ENCODE peak calls at places on chromosomes 6 and 20, in five cellular contexts. Y is spleen, Q is GM12878, R is Peyer's patch, A is suprapubic skin. C is an unnamed sample.

GRCh38 chr6:95321106-95321505 is 256.2 kb upstream of the MANEA start:
- DNase-seq in Y (no peak), A (no peak), Q (no peak), R (no peak), C (no peak)

GRCh38 chr6:85354761-85355618 is 94.9 kb upstream of the NT5E start:
- DNase-seq in Y (peak), A (peak), Q (peak), R (peak), C (peak)

GRCh38 chr6:135438907-135439535 is 58.5 kb downstream of the AHI1 start:
- DNase-seq in Q (peak), A (no peak), R (no peak), Y (no peak), C (no peak)

GRCh38 chr20:4817230-4817671 is 95.5 kb downstream of the PRND start:
- DNase-seq in Y (no peak), A (no peak), Q (no peak), R (no peak), C (no peak)

GRCh38 chr6:148069256-148069655 is 273.4 kb upstream of the SASH1 start:
- DNase-seq in R (no peak), Q (no peak), A (no peak), Y (no peak), C (no peak)

GRCh38 chr6:104642871-104643270 is 216.8 kb downstream of the HACE1 start:
- DNase-seq in A (no peak), R (no peak), Q (no peak), Y (no peak), C (no peak)

GRCh38 chr6:53464942-53465460 is 79.9 kb downstream of the GCLC start:
- DNase-seq in A (no peak), R (no peak), Y (no peak), Q (no peak), C (no peak)

GRCh38 chr20:42277203-42277602 is 659.0 kb upstream of the CHD6 start:
- DNase-seq in Q (no peak), A (no peak), R (no peak), Y (no peak), C (no peak)

GRCh38 chr6:82015043-82015442 is 232.5 kb downstream of the IBTK start:
- DNase-seq in Y (no peak), Q (no peak), A (no peak), R (no peak), C (no peak)

GRCh38 chr20:40741507-40742106 is 52.6 kb upstream of the MAFB start:
- DNase-seq in A (no peak), R (no peak), Y (no peak), Q (no peak), C (peak)

GRCh38 chr20:59603727-59604608 is at the start of gene PHACTR3:
- DNase-seq in Q (no peak), Y (no peak), A (no peak), R (no peak), C (no peak)

GRCh38 chr6:108260126-108260808 is 573 bp downstream of the SNX3 start:
- DNase-seq in Y (peak), Q (peak), R (peak), A (no peak), C (peak)

GRCh38 chr6:110537208-110538123 is 61.1 kb upstream of the SLC22A16 start:
- DNase-seq in Y (no peak), A (no peak), Q (no peak), R (no peak), C (no peak)

GRCh38 chr6:31836036-31836675 is 8.6 kb downstream of the HSPA1B start:
- DNase-seq in Q (no peak), R (no peak), Y (peak), A (no peak), C (no peak)

GRCh38 chr20:46739441-46740213 is 30.2 kb downstream of the SLC2A10 start:
- DNase-seq in Y (no peak), A (no peak), Q (no peak), R (no peak), C (no peak)

GRCh38 chr6:139881251-139881650 is 506.8 kb upstream of the CITED2 start:
- DNase-seq in Q (no peak), Y (no peak), R (no peak), A (no peak), C (no peak)

GRCh38 chr6:37507690-37508421 is 8.2 kb upstream of the CCDC167 start:
- DNase-seq in A (no peak), R (no peak), Y (peak), Q (no peak), C (no peak)

GRCh38 chr20:49982346-49983122 is at the start of gene SNAI1:
- DNase-seq in Q (peak), Y (peak), R (peak), A (peak), C (peak)

GRCh38 chr20:47280228-47280627 is 76.3 kb downstream of the ZMYND8 start:
- DNase-seq in Y (no peak), Q (no peak), A (no peak), R (no peak), C (no peak)

GRCh38 chr20:49432562-49432961 is 49.9 kb downstream of the KCNB1 start:
- DNase-seq in Q (no peak), R (no peak), A (no peak), Y (no peak), C (no peak)

GRCh38 chr6:116511424-116512131 is at the start of gene CALHM5:
- DNase-seq in R (no peak), Q (no peak), A (no peak), Y (no peak), C (peak)

GRCh38 chr6:38262609-38263008 is 377.1 kb downstream of the BTBD9 start:
- DNase-seq in R (no peak), Q (no peak), Y (no peak), A (no peak), C (no peak)

GRCh38 chr6:118509009-118509617 is 39.0 kb upstream of the PLN start:
- DNase-seq in Q (no peak), R (no peak), Y (no peak), A (no peak), C (no peak)

GRCh38 chr6:134840086-134840485 is 109.8 kb downstream of the ALDH8A1 start:
- DNase-seq in R (no peak), Q (no peak), Y (no peak), A (no peak), C (no peak)

GRCh38 chr6:97038437-97038836 is 113.9 kb downstream of the KLHL32 start:
- DNase-seq in A (no peak), Y (no peak), R (no peak), Q (no peak), C (no peak)

GRCh38 chr20:13458860-13459451 is 179.8 kb downstream of the TASP1 start:
- DNase-seq in R (no peak), Y (no peak), A (no peak), Q (no peak), C (no peak)

GRCh38 chr6:21595951-21596378 is 2.4 kb downstream of the SOX4 start:
- DNase-seq in R (no peak), Q (no peak), Y (no peak), A (no peak), C (no peak)

GRCh38 chr6:43873806-43874714 is 104.0 kb downstream of the VEGFA start:
- DNase-seq in Q (no peak), A (no peak), Y (no peak), R (no peak), C (no peak)

GRCh38 chr6:112016335-112016734 is 37.6 kb upstream of the CCN6 start:
- DNase-seq in Y (no peak), Q (no peak), A (no peak), R (no peak), C (no peak)

GRCh38 chr6:30158475-30159025 is 2.5 kb downstream of the TRIM10 start:
- DNase-seq in Y (no peak), Q (no peak), R (no peak), A (no peak), C (no peak)

GRCh38 chr6:71288228-71289038 is at the start of gene OGFRL1:
- DNase-seq in R (peak), Q (no peak), A (peak), Y (peak), C (peak)

GRCh38 chr20:21206571-21206970 is 80.7 kb downstream of the KIZ start:
- DNase-seq in R (no peak), Q (no peak), Y (no peak), A (no peak), C (no peak)

GRCh38 chr6:167764215-167764614 is 62.5 kb upstream of the AFDN start:
- DNase-seq in Q (no peak), R (no peak), Y (peak), A (peak), C (no peak)

GRCh38 chr6:163460307-163460782 is 45.8 kb downstream of the QKI start:
- DNase-seq in Y (no peak), A (no peak), R (no peak), Q (peak), C (no peak)

GRCh38 chr6:22756365-22756764 is 187.0 kb downstream of the HDGFL1 start:
- DNase-seq in Q (no peak), R (no peak), Y (no peak), A (no peak), C (no peak)

GRCh38 chr6:18115356-18115755 is 7.1 kb downstream of the NHLRC1 start:
- DNase-seq in A (no peak), Q (no peak), Y (no peak), R (no peak), C (no peak)

GRCh38 chr6:52566853-52567279 is 10.0 kb downstream of the TRAM2 start:
- DNase-seq in Q (no peak), Y (no peak), R (no peak), A (no peak), C (no peak)

GRCh38 chr20:9161308-9161707 is 92.4 kb downstream of the PLCB4 start:
- DNase-seq in R (no peak), Y (no peak), A (no peak), Q (no peak), C (no peak)
- H3K4me3 ChIP-seq in R (no peak), Y (no peak), A (no peak), Q (no peak), C (no peak)

GRCh38 chr6:35922139-35922554 is 1.2 kb upstream of the SRPK1 start:
- DNase-seq in A (no peak), R (no peak), Q (no peak), Y (no peak), C (no peak)

GRCh38 chr6:35919085-35919826 is 1.6 kb downstream of the SRPK1 start:
- DNase-seq in Q (no peak), R (no peak), Y (no peak), A (no peak), C (no peak)

GRCh38 chr6:35924146-35924545 is 3.2 kb upstream of the SRPK1 start:
- DNase-seq in Y (no peak), R (no peak), A (no peak), Q (no peak), C (no peak)

GRCh38 chr6:35919827-35920751 is 809 bp downstream of the SRPK1 start:
- DNase-seq in Q (no peak), A (no peak), R (peak), Y (peak), C (no peak)

DNA sequence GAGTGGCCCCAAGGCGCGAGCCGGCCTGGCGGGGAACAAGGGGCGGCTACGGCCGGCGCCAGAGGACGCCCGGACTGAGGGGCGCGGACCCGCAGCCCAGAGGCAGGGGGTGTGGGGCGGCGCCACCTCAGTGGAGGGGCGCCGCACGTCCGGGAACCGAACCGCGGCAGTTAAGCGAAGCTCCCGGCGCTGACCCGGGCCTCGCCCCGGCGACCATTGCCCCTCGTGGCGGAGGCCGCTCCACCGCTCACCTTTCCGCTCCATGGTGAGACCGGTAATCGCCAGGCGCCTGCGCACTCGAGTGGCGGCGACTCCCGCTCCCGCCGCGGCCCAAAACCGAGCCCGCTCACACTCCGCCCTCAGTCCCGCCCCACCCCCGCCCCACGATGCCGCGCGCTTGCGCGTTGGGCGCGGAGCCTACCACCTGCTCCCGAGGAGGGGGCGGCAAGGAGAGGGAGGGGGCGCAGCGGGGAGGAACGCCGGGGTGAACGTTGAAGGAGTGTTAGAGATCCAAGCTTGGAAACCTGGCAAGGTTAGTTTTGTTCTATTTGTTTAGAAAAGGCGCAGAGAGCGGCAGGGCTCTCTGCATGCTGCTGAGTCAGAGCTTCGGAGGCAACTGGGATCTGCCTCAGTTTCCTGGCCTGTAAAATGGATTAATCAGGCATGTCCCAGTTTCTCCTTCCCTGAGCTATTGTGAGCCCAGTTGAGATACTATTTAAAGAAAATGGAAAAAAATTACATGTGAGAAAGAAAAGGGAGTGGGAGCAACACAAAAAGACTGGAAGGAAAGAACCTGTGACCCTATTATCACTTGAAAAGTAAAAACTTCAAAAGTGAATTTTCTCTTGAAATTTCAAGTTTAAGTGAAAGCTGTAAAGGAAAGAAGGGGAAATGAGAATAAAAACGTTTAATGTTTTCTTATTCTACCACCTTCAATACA is at the start of gene SRPK1:
- DNase-seq in R (peak), A (peak), Q (peak), Y (peak), C (peak)
- TF ChIP-seq POLR2A in R (peak), A (no peak), Q (peak), Y (no peak), C (no peak)

DNA sequence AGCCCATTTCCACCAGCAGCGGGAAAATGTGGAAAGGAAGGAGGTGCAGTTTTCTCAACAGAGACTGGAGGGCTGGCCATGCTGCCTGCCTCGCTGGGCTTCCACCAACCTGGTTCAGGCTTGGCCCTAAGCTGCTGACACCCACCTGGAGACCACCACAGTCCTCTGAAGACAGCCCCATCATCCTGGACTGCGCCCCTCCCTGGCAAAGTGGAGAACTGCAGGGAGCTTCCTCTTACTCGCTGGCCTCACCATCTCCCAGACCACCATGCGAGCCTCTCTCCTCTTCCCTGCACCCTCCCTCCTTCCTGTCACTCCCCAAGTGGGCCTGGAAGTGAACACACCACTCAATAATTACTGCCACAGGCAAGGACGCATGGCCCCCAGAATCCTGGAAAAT is 71.5 kb downstream of the PSMG4 start:
- DNase-seq in Q (no peak), Y (peak), A (no peak), R (no peak), C (no peak)
- TF ChIP-seq CTCF in Q (peak), Y (no peak), A (no peak), R (no peak), C (no peak)

DNA sequence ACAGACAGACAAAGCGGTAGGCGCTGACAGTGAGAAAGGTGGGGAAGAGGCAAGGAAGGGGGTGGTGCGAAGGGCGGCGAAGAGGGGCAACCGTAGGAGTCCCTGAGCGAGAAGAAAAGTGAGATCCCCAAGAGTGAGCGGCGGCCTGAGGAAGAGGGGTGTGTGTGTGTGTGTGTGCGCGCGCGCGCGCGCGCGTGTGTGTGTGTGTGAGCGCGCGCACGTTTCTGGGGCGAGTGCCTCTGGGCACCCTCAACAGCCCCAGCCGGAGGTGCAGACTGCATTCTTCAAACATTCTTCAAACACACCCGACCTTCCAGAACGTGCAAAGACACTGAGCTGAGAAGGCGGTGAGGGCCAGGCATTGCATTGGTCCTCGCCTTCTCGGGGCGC is 76.2 kb upstream of the FOXP4 start:
- DNase-seq in A (no peak), Q (no peak), R (no peak), Y (no peak), C (no peak)
- H3K4me3 ChIP-seq in A (peak), Q (peak), R (peak), Y (no peak), C (no peak)

DNA sequence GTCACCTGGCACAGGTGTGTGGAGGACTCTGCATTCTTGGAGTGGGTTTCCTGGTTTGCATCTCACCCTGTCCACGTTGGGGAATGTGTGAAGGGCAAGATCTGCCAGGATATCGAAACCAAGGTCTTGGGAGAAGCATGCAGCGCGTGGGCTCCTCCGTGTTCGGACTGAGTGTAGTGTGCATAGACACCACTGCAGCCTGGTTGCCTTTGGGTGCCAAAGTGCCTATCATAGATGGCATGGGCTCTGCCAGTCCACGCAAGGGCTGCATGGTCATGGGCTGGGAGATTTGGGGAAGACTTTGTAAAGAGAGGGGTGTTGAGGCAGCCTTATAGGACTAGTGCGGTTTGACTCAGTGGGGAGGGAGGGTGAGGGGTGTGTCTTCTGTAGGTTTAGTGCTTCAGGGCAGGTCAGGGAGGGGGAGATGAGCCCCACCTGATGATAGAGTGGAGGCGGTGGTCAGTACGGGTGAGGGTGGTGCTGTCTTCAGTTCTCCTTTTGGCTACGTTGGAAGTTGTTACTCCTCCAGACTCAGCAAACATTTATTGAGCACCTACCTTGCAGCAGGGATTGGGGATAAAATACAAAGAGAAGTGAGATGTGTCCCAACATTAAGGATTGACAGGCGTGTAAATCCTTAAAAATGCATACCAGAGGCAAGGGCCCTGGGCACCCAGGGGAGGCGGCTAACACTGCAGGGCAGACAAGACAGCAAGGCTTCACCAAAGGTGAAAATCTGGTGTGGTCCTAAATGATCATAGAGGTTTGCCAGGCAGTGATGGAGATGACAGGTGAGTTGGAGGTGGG is 28.3 kb downstream of the DUSP22 start:
- DNase-seq in A (no peak), Q (no peak), Y (peak), R (no peak), C (no peak)
- TF ChIP-seq POLR2A in A (no peak), Q (no peak), Y (no peak), R (no peak), C (no peak)

GRCh38 chr6:126033696-126034095 is 47.4 kb downstream of the TRMT11 start:
- DNase-seq in Y (no peak), Q (no peak), R (no peak), A (no peak), C (no peak)
- TF ChIP-seq CTCF in Y (peak), Q (peak), R (no peak), A (peak), C (no peak)

GRCh38 chr6:151136141-151136755 is 103.5 kb upstream of the AKAP12 start:
- DNase-seq in Y (no peak), Q (no peak), R (no peak), A (no peak), C (no peak)

GRCh38 chr6:151139524-151139923 is 100.2 kb upstream of the AKAP12 start:
- DNase-seq in A (no peak), R (no peak), Y (no peak), Q (no peak), C (no peak)

GRCh38 chr6:151141685-151142084 is 98.1 kb upstream of the AKAP12 start:
- DNase-seq in Q (no peak), A (no peak), Y (no peak), R (no peak), C (no peak)

GRCh38 chr6:151140767-151141166 is 99.0 kb upstream of the AKAP12 start:
- DNase-seq in Q (no peak), R (no peak), A (no peak), Y (no peak), C (no peak)

GRCh38 chr6:151137441-151137984 is 102.3 kb upstream of the AKAP12 start:
- DNase-seq in R (no peak), A (no peak), Y (no peak), Q (no peak), C (no peak)
- H3K4me3 ChIP-seq in R (no peak), A (no peak), Y (no peak), Q (no peak), C (no peak)

GRCh38 chr20:17569616-17570346 is at the start of gene DSTN:
- DNase-seq in Y (peak), Q (peak), R (peak), A (peak), C (peak)
- TF ChIP-seq POLR2A in Y (no peak), Q (peak), R (peak), A (peak), C (peak)